ENCODE peak calls at places on chromosomes 11 and 22, in six cellular contexts. H, M, T, G, D and F are unnamed samples.

GRCh38 chr22:42623756-42624446 is 9.2 kb upstream of the POLDIP3 start:
- DNase-seq in T (no peak), G (no peak), M (no peak), H (no peak), D (no peak), F (no peak)

GRCh38 chr11:99325807-99326206 is 305.1 kb downstream of the CNTN5 start:
- DNase-seq in G (no peak), H (peak; percentile 70), M (peak; percentile 29), D (no peak), T (no peak), F (no peak)

GRCh38 chr11:43547411-43547718 is 133.2 kb upstream of the HSD17B12 start:
- DNase-seq in G (no peak), T (no peak), H (no peak), D (no peak), M (no peak), F (no peak)

GRCh38 chr11:9396752-9397151 is 12.3 kb downstream of the IPO7 start:
- DNase-seq in T (no peak), H (no peak), M (no peak), D (no peak), G (no peak), F (no peak)

GRCh38 chr11:114291381-114291780 is 4.8 kb upstream of the NNMT start:
- DNase-seq in D (no peak), T (no peak), M (no peak), G (no peak), H (no peak), F (no peak)

GRCh38 chr11:94924074-94925031 is 49.0 kb downstream of the CWC15 start:
- DNase-seq in D (no peak), H (no peak), M (no peak), T (no peak), G (no peak), F (no peak)

GRCh38 chr11:60282291-60282690 is 1.8 kb downstream of the MS4A4A start:
- DNase-seq in M (no peak), H (no peak), G (no peak), D (no peak), T (no peak), F (no peak)

GRCh38 chr11:110818032-110818687 is 105.9 kb upstream of the ARHGAP20 start:
- DNase-seq in D (no peak), H (no peak), T (no peak), G (no peak), M (peak; percentile 52), F (no peak)

GRCh38 chr11:47406896-47407745 is 1.3 kb upstream of the SLC39A13 start:
- DNase-seq in H (no peak), G (peak; percentile 98), D (no peak), M (no peak), T (no peak), F (no peak)

GRCh38 chr11:130528301-130528651 is 79.8 kb downstream of the ADAMTS15 start:
- DNase-seq in M (no peak), H (no peak), T (no peak), D (no peak), G (no peak), F (no peak)

GRCh38 chr22:32144875-32145274 is 14.2 kb downstream of the C22orf42 start:
- DNase-seq in H (peak; percentile 95), D (no peak), T (no peak), G (no peak), M (no peak), F (no peak)

GRCh38 chr22:17228725-17229126 is 9.5 kb upstream of the ADA2 start:
- DNase-seq in M (no peak), G (no peak), T (no peak), H (no peak), D (no peak), F (no peak)

GRCh38 chr11:35944503-35945136 is 758 bp downstream of the LDLRAD3 start:
- DNase-seq in H (no peak), D (no peak), T (no peak), G (no peak), M (no peak), F (no peak)

GRCh38 chr11:65524747-65525658 is at the start of gene SCYL1:
- DNase-seq in T (no peak), H (no peak), M (peak; percentile 39), D (peak; percentile 80), G (peak; percentile 29), F (no peak)

GRCh38 chr11:3153291-3153861 is 11.7 kb downstream of the OSBPL5 start:
- DNase-seq in M (no peak), G (no peak), D (no peak), H (peak; percentile 39), T (peak; percentile 49), F (no peak)

GRCh38 chr11:44538375-44539054 is 26.9 kb upstream of the CD82 start:
- DNase-seq in M (no peak), G (peak; percentile 39), T (peak; percentile 22), H (peak; percentile 34), D (peak; percentile 79), F (peak; percentile 61)

GRCh38 chr11:115324569-115325432 is 179.4 kb downstream of the CADM1 start:
- DNase-seq in H (peak; percentile 42), G (peak; percentile 93), T (no peak), M (peak; percentile 41), D (peak; percentile 52), F (peak; percentile 39)

GRCh38 chr22:20213833-20214708 is 54.0 kb downstream of the RTN4R start:
- DNase-seq in M (no peak), H (no peak), D (no peak), G (no peak), T (no peak), F (no peak)

GRCh38 chr11:36577859-36578258 is 10.1 kb downstream of the RAG1 start:
- DNase-seq in M (peak; percentile 13), H (no peak), G (no peak), D (no peak), T (no peak), F (no peak)

GRCh38 chr11:35030716-35031213 is 108.2 kb upstream of the CD44 start:
- DNase-seq in M (peak; percentile 86), T (peak; percentile 28), G (no peak), D (no peak), H (no peak), F (no peak)

GRCh38 chr11:130159657-130160459 is at the start of gene ST14:
- DNase-seq in M (no peak), T (no peak), G (peak; percentile 82), D (no peak), H (no peak), F (no peak)

GRCh38 chr11:69213964-69214363 is 58.2 kb downstream of the SMIM38 start:
- DNase-seq in D (no peak), H (no peak), G (no peak), T (no peak), M (no peak), F (no peak)

GRCh38 chr22:39281126-39281525 is 36.3 kb upstream of the PDGFB start:
- DNase-seq in T (no peak), M (no peak), H (no peak), G (no peak), D (no peak), F (no peak)

GRCh38 chr11:59755701-59756495 is 722 bp downstream of the STX3 start:
- DNase-seq in T (peak; percentile 52), H (peak; percentile 57), D (peak; percentile 51), M (peak; percentile 11), G (no peak), F (peak; percentile 4)

GRCh38 chr11:88359529-88359928 is 22.0 kb upstream of the CTSC start:
- DNase-seq in M (no peak), G (no peak), T (no peak), D (no peak), H (peak; percentile 74), F (no peak)

GRCh38 chr11:119121811-119122124 is 388 bp downstream of the HINFP start:
- DNase-seq in H (no peak), D (no peak), T (no peak), M (no peak), G (no peak), F (no peak)

GRCh38 chr11:2202900-2203439 is 31.4 kb upstream of the TH start:
- DNase-seq in G (no peak), D (no peak), H (no peak), T (no peak), M (no peak), F (no peak)

GRCh38 chr11:95392644-95393043 is 161.6 kb upstream of the SESN3 start:
- DNase-seq in H (no peak), T (no peak), G (no peak), M (no peak), D (no peak), F (no peak)